ENCODE peak calls at places on chromosomes 5 and 9, in four cellular contexts. D is GM13977, M is Right ventricle myocardium superior, O is amniotic epithelial cell. C is an unnamed sample.

GRCh38 chr5:138770291-138770690 is 17.1 kb downstream of the CTNNA1 start:
- DNase-seq in M (no peak), D (no peak), O (no peak), C (no peak)

GRCh38 chr5:160539431-160539830 is 117.8 kb downstream of the PTTG1 start:
- DNase-seq in O (no peak), D (no peak), M (no peak), C (no peak)

GRCh38 chr9:4883326-4883873 is 90.7 kb downstream of the RCL1 start:
- DNase-seq in M (no peak), D (no peak), O (no peak), C (no peak)

GRCh38 chr5:72394688-72395087 is 74.5 kb downstream of the PTCD2 start:
- DNase-seq in O (peak; percentile 44), D (peak; percentile 49), M (no peak), C (peak; percentile 50)

GRCh38 chr9:16825971-16826370 is 44.5 kb downstream of the BNC2 start:
- DNase-seq in O (peak; percentile 90), M (no peak), D (no peak), C (peak; percentile 51)

GRCh38 chr9:77616191-77616590 is 31.9 kb downstream of the GNA14 start:
- DNase-seq in D (no peak), O (no peak), M (no peak), C (no peak)

GRCh38 chr9:131912069-131912468 is 167.6 kb downstream of the MED27 start:
- DNase-seq in O (no peak), M (no peak), D (no peak), C (no peak)

GRCh38 chr9:21685502-21685901 is 116.9 kb upstream of the MTAP start:
- DNase-seq in M (no peak), D (no peak), O (no peak), C (no peak)

GRCh38 chr5:76542887-76543690 is 80.1 kb downstream of the F2RL2 start:
- DNase-seq in M (no peak), D (no peak), O (peak; percentile 72), C (no peak)

GRCh38 chr5:133919148-133920136 is 49.0 kb downstream of the C5orf15 start:
- DNase-seq in O (no peak), D (no peak), M (no peak), C (no peak)

GRCh38 chr9:5851445-5851844 is 18.5 kb upstream of the ERMP1 start:
- DNase-seq in O (peak; percentile 98), D (peak; percentile 78), M (no peak), C (peak; percentile 90)

GRCh38 chr9:99340281-99340680 is 118.2 kb downstream of the SEC61B start:
- DNase-seq in O (no peak), D (no peak), M (no peak), C (no peak)

GRCh38 chr9:115333671-115334070 is 215.7 kb upstream of the TNC start:
- DNase-seq in D (no peak), M (no peak), O (no peak), C (no peak)

GRCh38 chr9:92804727-92805126 is 40.1 kb upstream of the BICD2 start:
- DNase-seq in D (no peak), O (peak; percentile 11), M (no peak), C (no peak)

GRCh38 chr9:8644571-8644970 is 845.0 kb upstream of the DMAC1 start:
- DNase-seq in M (no peak), D (no peak), O (no peak), C (no peak)

GRCh38 chr9:128323786-128324185 is 1.1 kb downstream of the COQ4 start:
- DNase-seq in D (no peak), M (no peak), O (no peak), C (no peak)